ENCODE peak calls at places on chromosome 1, in six cellular contexts. C, Y, J, N, R and L are unnamed samples.

GRCh38 chr1:227299688-227300087 is 18.6 kb downstream of the CDC42BPA start:
- DNase-seq in N (no peak), J (no peak), R (no peak), C (no peak), Y (no peak), L (no peak)

GRCh38 chr1:192159034-192159433 is 772 bp downstream of the RGS18 start:
- DNase-seq in C (no peak), J (no peak), R (no peak), N (no peak), Y (no peak), L (no peak)

GRCh38 chr1:28415246-28415645 is 45.7 kb downstream of the PHACTR4 start:
- DNase-seq in N (no peak), Y (no peak), C (no peak), J (no peak), R (no peak), L (no peak)

GRCh38 chr1:16315437-16315836 is 36.8 kb downstream of the FBXO42 start:
- DNase-seq in J (no peak), R (no peak), C (no peak), Y (no peak), N (no peak), L (no peak)

GRCh38 chr1:226526801-226527595 is 21.6 kb upstream of the STUM start:
- DNase-seq in C (peak; percentile 38), R (no peak), Y (no peak), N (peak; percentile 70), J (peak; percentile 92), L (no peak)

GRCh38 chr1:64511054-64511453 is 41.1 kb downstream of the CACHD1 start:
- DNase-seq in J (no peak), N (no peak), C (no peak), Y (no peak), R (no peak), L (no peak)

GRCh38 chr1:6257541-6258069 is 3.3 kb downstream of the GPR153 start:
- DNase-seq in R (no peak), Y (no peak), N (no peak), J (no peak), C (no peak), L (no peak)

GRCh38 chr1:163410073-163410522 is 88.3 kb downstream of the NUF2 start:
- DNase-seq in J (peak; percentile 90), N (peak; percentile 72), C (peak; percentile 56), Y (no peak), R (peak; percentile 1), L (peak; percentile 19)

GRCh38 chr1:215890438-215890837 is 323.3 kb downstream of the KCTD3 start:
- DNase-seq in R (no peak), J (no peak), C (no peak), Y (no peak), N (no peak), L (no peak)

GRCh38 chr1:225146478-225146877 is 217.0 kb downstream of the DNAH14 start:
- DNase-seq in R (no peak), N (no peak), Y (no peak), C (no peak), J (peak; percentile 50), L (no peak)

GRCh38 chr1:78176448-78176847 is 130.7 kb downstream of the GIPC2 start:
- DNase-seq in N (no peak), J (no peak), R (no peak), Y (no peak), C (no peak), L (peak; percentile 56)

GRCh38 chr1:167425482-167425881 is 92.8 kb downstream of the CD247 start:
- DNase-seq in Y (no peak), R (no peak), J (no peak), C (no peak), N (no peak), L (no peak)

GRCh38 chr1:32399853-32400252 is 5.6 kb upstream of the BSDC1 start:
- DNase-seq in J (no peak), N (no peak), Y (no peak), C (no peak), R (no peak), L (no peak)

GRCh38 chr1:226784081-226785049 is 45.3 kb upstream of the ITPKB start:
- DNase-seq in J (no peak), R (no peak), Y (no peak), N (no peak), C (no peak), L (peak; percentile 53)

GRCh38 chr1:13930151-13930550 is 230.2 kb downstream of the PRDM2 start:
- DNase-seq in N (no peak), Y (no peak), C (no peak), J (peak; percentile 88), R (peak; percentile 1), L (no peak)

GRCh38 chr1:190808035-190808434 is 330.4 kb upstream of the BRINP3 start:
- DNase-seq in C (no peak), Y (no peak), J (no peak), R (no peak), N (no peak), L (no peak)

GRCh38 chr1:2966435-2966834 is 54.8 kb upstream of the ACTRT2 start:
- DNase-seq in R (no peak), Y (no peak), J (no peak), C (no peak), N (no peak), L (no peak)

GRCh38 chr1:2962946-2963345 is 58.3 kb upstream of the ACTRT2 start:
- DNase-seq in J (no peak), Y (peak; percentile 11), N (no peak), R (no peak), C (no peak), L (no peak)

GRCh38 chr1:2967881-2968280 is 53.4 kb upstream of the ACTRT2 start:
- DNase-seq in J (no peak), Y (no peak), C (no peak), N (no peak), R (no peak), L (no peak)

GRCh38 chr1:2966940-2967725 is 54.1 kb upstream of the ACTRT2 start:
- DNase-seq in J (no peak), C (no peak), Y (no peak), N (no peak), R (no peak), L (no peak)

DNA sequence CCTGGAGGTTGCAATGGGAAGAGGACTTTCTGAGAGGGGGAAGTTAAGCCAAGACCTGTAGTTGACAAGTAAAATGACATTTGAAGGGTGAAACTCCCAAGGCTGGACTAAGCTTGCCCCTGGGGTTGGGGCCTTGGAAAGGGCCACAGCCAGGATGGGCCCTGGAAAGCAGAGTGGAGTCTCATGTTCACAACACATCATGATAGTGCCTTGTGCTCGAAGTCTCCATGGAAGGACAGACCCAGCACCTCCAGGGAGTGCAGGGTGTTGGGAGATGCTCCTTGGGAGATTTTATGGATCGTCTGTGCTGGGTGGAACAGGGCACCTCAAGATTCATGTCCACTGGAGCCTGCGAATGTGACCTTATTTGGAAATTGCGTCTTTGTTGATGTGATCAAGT is 55.6 kb upstream of the ACTRT2 start:
- DNase-seq in N (no peak), J (no peak), C (no peak), Y (no peak), R (no peak), L (no peak)
- H3K9me3 ChIP-seq in N (no peaks in the 10 kb centered on the region), J (peaks cover 43% of the 10 kb centered on the region), C (no peaks in the 10 kb centered on the region), Y (no peaks in the 10 kb centered on the region), R (no peaks in the 10 kb centered on the region), L (no peaks in the 10 kb centered on the region)

GRCh38 chr1:179776831-179777230 is 33.7 kb downstream of the FAM163A start:
- DNase-seq in J (no peak), N (no peak), C (no peak), R (no peak), Y (no peak), L (no peak)
- H3K4me3 ChIP-seq in J (no peak overlapping the region), N (no peak overlapping the region), C (no peak overlapping the region), R (no peak overlapping the region), Y (no peak overlapping the region), L (no peak overlapping the region)

GRCh38 chr1:214636436-214636835 is 33.4 kb downstream of the CENPF start:
- DNase-seq in N (no peak), J (no peak), C (no peak), R (no peak), Y (no peak), L (no peak)

GRCh38 chr1:214637722-214638473 is 34.9 kb downstream of the CENPF start:
- DNase-seq in R (peak; percentile 40), J (peak; percentile 55), Y (no peak), N (no peak), C (peak; percentile 30), L (peak; percentile 20)

GRCh38 chr1:214638474-214638807 is 35.4 kb downstream of the CENPF start:
- DNase-seq in N (no peak), Y (no peak), J (no peak), C (no peak), R (no peak), L (no peak)

GRCh38 chr1:214638997-214639396 is 36.0 kb downstream of the CENPF start:
- DNase-seq in N (no peak), C (no peak), R (no peak), Y (no peak), J (no peak), L (no peak)

DNA sequence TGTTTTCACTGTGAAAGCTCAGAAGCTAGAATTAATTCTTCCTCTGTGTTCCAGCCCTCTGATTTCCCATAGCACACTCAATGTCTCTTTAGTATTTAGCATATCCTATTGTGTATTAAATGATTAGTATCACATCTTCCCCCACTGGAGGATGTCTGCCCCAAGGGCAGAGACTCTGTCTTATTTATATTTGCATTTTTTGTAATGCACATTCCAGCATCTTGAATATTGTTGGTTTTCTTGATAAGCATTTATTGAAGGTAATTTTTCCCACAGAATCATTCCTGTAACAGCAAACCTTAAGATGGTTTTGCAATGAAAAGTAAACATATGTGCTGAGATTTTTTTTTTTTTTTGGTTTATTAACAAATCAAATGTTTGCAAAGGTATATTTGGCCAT is 34.1 kb downstream of the CENPF start:
- DNase-seq in J (no peak), Y (no peak), R (no peak), C (no peak), N (no peak), L (no peak)
- H3K36me3 ChIP-seq in J (peaks cover 93% of the 10 kb centered on the region), Y (no peaks in the 10 kb centered on the region), R (no peaks in the 10 kb centered on the region), C (peaks cover 95% of the 10 kb centered on the region), N (no peaks in the 10 kb centered on the region), L (peaks cover 93% of the 10 kb centered on the region)

GRCh38 chr1:37347104-37347503 is 127.3 kb upstream of the ZC3H12A start:
- DNase-seq in J (no peak), R (no peak), Y (no peak), C (no peak), N (no peak), L (no peak)

GRCh38 chr1:37338658-37339057 is 135.7 kb upstream of the ZC3H12A start:
- DNase-seq in J (no peak), Y (no peak), C (no peak), N (peak; percentile 20), R (no peak), L (no peak)

GRCh38 chr1:37342736-37343135 is 131.6 kb upstream of the ZC3H12A start:
- DNase-seq in J (no peak), Y (no peak), N (no peak), C (no peak), R (no peak), L (no peak)
- H3K9me3 ChIP-seq in J (no peaks in the 10 kb centered on the region), Y (no peaks in the 10 kb centered on the region), N (no peaks in the 10 kb centered on the region), C (no peaks in the 10 kb centered on the region), R (no peaks in the 10 kb centered on the region), L (no peaks in the 10 kb centered on the region)